ENCODE peak calls at places on chromosomes 4 and X, in four cellular contexts. One of them, this sample, is unnamed.

GRCh38 chr4:168648929-168649328 is 152.1 kb downstream of the PALLD start:
- DNase-seq in NCI-H1092: no peak
- DNase-seq in anterior cingulate cortex: no peak
- DNase-seq in heart left ventricle: no peak
- DNase-seq in this sample: peak

GRCh38 chrX:119497185-119497584 is 28.9 kb downstream of the SLC25A5 start:
- DNase-seq in NCI-H1092: no peak
- DNase-seq in anterior cingulate cortex: no peak
- DNase-seq in heart left ventricle: no peak
- DNase-seq in this sample: no peak

GRCh38 chr4:2060578-2061207 is 1.6 kb downstream of the NAT8L start:
- DNase-seq in NCI-H1092: no peak
- DNase-seq in anterior cingulate cortex: no peak
- DNase-seq in heart left ventricle: peak
- DNase-seq in this sample: no peak

GRCh38 chr4:181909368-181909767 is 333.8 kb upstream of the TENM3 start:
- DNase-seq in NCI-H1092: no peak
- DNase-seq in anterior cingulate cortex: no peak
- DNase-seq in heart left ventricle: no peak
- DNase-seq in this sample: no peak

GRCh38 chr4:3201718-3202702 is 46.9 kb upstream of the MSANTD1 start:
- DNase-seq in NCI-H1092: no peak
- DNase-seq in anterior cingulate cortex: no peak
- DNase-seq in heart left ventricle: no peak
- DNase-seq in this sample: peak

GRCh38 chr4:107939307-107939706 is 8.0 kb downstream of the CYP2U1 start:
- DNase-seq in NCI-H1092: no peak
- DNase-seq in anterior cingulate cortex: no peak
- DNase-seq in heart left ventricle: no peak
- DNase-seq in this sample: no peak

GRCh38 chr4:12861422-12861821 is 622.7 kb downstream of the RAB28 start:
- DNase-seq in NCI-H1092: no peak
- DNase-seq in anterior cingulate cortex: no peak
- DNase-seq in heart left ventricle: no peak
- DNase-seq in this sample: no peak

GRCh38 chr4:75658881-75659280 is 14.3 kb downstream of the G3BP2 start:
- DNase-seq in NCI-H1092: no peak
- DNase-seq in anterior cingulate cortex: no peak
- DNase-seq in heart left ventricle: no peak
- DNase-seq in this sample: no peak

GRCh38 chrX:24357101-24357500 is 3.3 kb upstream of the SUPT20HL1 start:
- DNase-seq in NCI-H1092: no peak
- DNase-seq in anterior cingulate cortex: no peak
- DNase-seq in heart left ventricle: no peak
- DNase-seq in this sample: no peak

GRCh38 chr4:150244600-150244999 is 166.4 kb downstream of the DCLK2 start:
- DNase-seq in NCI-H1092: peak
- DNase-seq in anterior cingulate cortex: no peak
- DNase-seq in heart left ventricle: no peak
- DNase-seq in this sample: peak

GRCh38 chrX:114619874-114620273 is 36.0 kb downstream of the HTR2C start:
- DNase-seq in NCI-H1092: no peak
- DNase-seq in anterior cingulate cortex: no peak
- DNase-seq in heart left ventricle: no peak
- DNase-seq in this sample: no peak

GRCh38 chr4:127586922-127587571 is 45.7 kb upstream of the INTU start:
- DNase-seq in NCI-H1092: peak
- DNase-seq in anterior cingulate cortex: no peak
- DNase-seq in heart left ventricle: no peak
- DNase-seq in this sample: peak

GRCh38 chrX:6803607-6804006 is 268.7 kb upstream of the VCX3A start:
- DNase-seq in NCI-H1092: no peak
- DNase-seq in anterior cingulate cortex: no peak
- DNase-seq in heart left ventricle: no peak
- DNase-seq in this sample: no peak

GRCh38 chr4:171676555-171677215 is 136.5 kb upstream of the GALNTL6 start:
- DNase-seq in NCI-H1092: no peak
- DNase-seq in anterior cingulate cortex: no peak
- DNase-seq in heart left ventricle: no peak
- DNase-seq in this sample: no peak

GRCh38 chrX:14676431-14676830 is 147.1 kb downstream of the GLRA2 start:
- DNase-seq in NCI-H1092: no peak
- DNase-seq in anterior cingulate cortex: no peak
- DNase-seq in heart left ventricle: no peak
- DNase-seq in this sample: no peak

GRCh38 chrX:48648299-48648698 is 35.3 kb upstream of the WAS start:
- DNase-seq in NCI-H1092: peak
- DNase-seq in anterior cingulate cortex: peak
- DNase-seq in heart left ventricle: no peak
- DNase-seq in this sample: no peak

GRCh38 chr4:14835708-14836107 is 166.6 kb upstream of the CPEB2 start:
- DNase-seq in NCI-H1092: no peak
- DNase-seq in anterior cingulate cortex: no peak
- DNase-seq in heart left ventricle: no peak
- DNase-seq in this sample: no peak

GRCh38 chr4:21901831-21902230 is 46.7 kb downstream of the KCNIP4 start:
- DNase-seq in NCI-H1092: no peak
- DNase-seq in anterior cingulate cortex: no peak
- DNase-seq in heart left ventricle: no peak
- DNase-seq in this sample: peak

GRCh38 chr4:8381814-8382581 is 58.5 kb downstream of the ACOX3 start:
- DNase-seq in NCI-H1092: no peak
- DNase-seq in anterior cingulate cortex: no peak
- DNase-seq in heart left ventricle: no peak
- DNase-seq in this sample: no peak

GRCh38 chr4:176404591-176404990 is 84.8 kb downstream of the SPCS3 start:
- DNase-seq in NCI-H1092: no peak
- DNase-seq in anterior cingulate cortex: no peak
- DNase-seq in heart left ventricle: no peak
- DNase-seq in this sample: peak

GRCh38 chr4:4810778-4811177 is 48.7 kb upstream of the MSX1 start:
- DNase-seq in NCI-H1092: no peak
- DNase-seq in anterior cingulate cortex: no peak
- DNase-seq in heart left ventricle: no peak
- DNase-seq in this sample: no peak

GRCh38 chr4:119643306-119644042 is 14.9 kb upstream of the PDE5A start:
- DNase-seq in NCI-H1092: no peak
- DNase-seq in anterior cingulate cortex: no peak
- DNase-seq in heart left ventricle: no peak
- DNase-seq in this sample: no peak

GRCh38 chrX:31353095-31353494 is 281.3 kb upstream of the FTHL17 start:
- DNase-seq in NCI-H1092: no peak
- DNase-seq in anterior cingulate cortex: no peak
- DNase-seq in heart left ventricle: no peak
- DNase-seq in this sample: peak

GRCh38 chr4:152437561-152437960 is 98.3 kb downstream of the FBXW7 start:
- DNase-seq in NCI-H1092: no peak
- DNase-seq in anterior cingulate cortex: no peak
- DNase-seq in heart left ventricle: no peak
- DNase-seq in this sample: no peak

GRCh38 chr4:17934286-17934685 is 87.3 kb downstream of the LCORL start:
- DNase-seq in NCI-H1092: no peak
- DNase-seq in anterior cingulate cortex: no peak
- DNase-seq in heart left ventricle: no peak
- DNase-seq in this sample: no peak

GRCh38 chr4:10107111-10108091 is 9.2 kb downstream of the WDR1 start:
- DNase-seq in NCI-H1092: no peak
- DNase-seq in anterior cingulate cortex: no peak
- DNase-seq in heart left ventricle: no peak
- DNase-seq in this sample: no peak

GRCh38 chr4:125084608-125085007 is 230.1 kb upstream of the FAT4 start:
- DNase-seq in NCI-H1092: no peak
- DNase-seq in anterior cingulate cortex: no peak
- DNase-seq in heart left ventricle: no peak
- DNase-seq in this sample: no peak

GRCh38 chrX:153971124-153971631 is 440 bp downstream of the HCFC1 start:
- DNase-seq in NCI-H1092: peak
- DNase-seq in anterior cingulate cortex: peak
- DNase-seq in heart left ventricle: peak
- DNase-seq in this sample: peak

GRCh38 chr4:102869569-102870227 is 906 bp downstream of the CISD2 start:
- DNase-seq in NCI-H1092: no peak
- DNase-seq in anterior cingulate cortex: no peak
- DNase-seq in heart left ventricle: no peak
- DNase-seq in this sample: peak

GRCh38 chrX:149453911-149454820 is 50.9 kb downstream of the IDS start:
- DNase-seq in NCI-H1092: no peak
- DNase-seq in anterior cingulate cortex: peak
- DNase-seq in heart left ventricle: no peak
- DNase-seq in this sample: no peak

GRCh38 chr4:26854701-26855100 is 5.9 kb upstream of the STIM2 start:
- DNase-seq in NCI-H1092: no peak
- DNase-seq in anterior cingulate cortex: no peak
- DNase-seq in heart left ventricle: no peak
- DNase-seq in this sample: no peak

GRCh38 chrX:45424341-45424740 is 223.7 kb upstream of the DIPK2B start:
- DNase-seq in NCI-H1092: no peak
- DNase-seq in anterior cingulate cortex: no peak
- DNase-seq in heart left ventricle: no peak
- DNase-seq in this sample: no peak

GRCh38 chrX:40908857-40909475 is 173.6 kb upstream of the MED14 start:
- DNase-seq in NCI-H1092: no peak
- DNase-seq in anterior cingulate cortex: no peak
- DNase-seq in heart left ventricle: no peak
- DNase-seq in this sample: peak

GRCh38 chrX:128518508-128518907 is 466.3 kb upstream of the ACTRT1 start:
- DNase-seq in NCI-H1092: peak
- DNase-seq in anterior cingulate cortex: no peak
- DNase-seq in heart left ventricle: no peak
- DNase-seq in this sample: peak

GRCh38 chrX:2498781-2499302 is 1.9 kb downstream of the DHRSX start:
- DNase-seq in NCI-H1092: no peak
- DNase-seq in anterior cingulate cortex: no peak
- DNase-seq in heart left ventricle: no peak
- DNase-seq in this sample: peak

GRCh38 chr4:1706358-1706757 is 5.8 kb downstream of the SLBP start:
- DNase-seq in NCI-H1092: no peak
- DNase-seq in anterior cingulate cortex: no peak
- DNase-seq in heart left ventricle: no peak
- DNase-seq in this sample: no peak

GRCh38 chrX:54063361-54063760 is 19.1 kb upstream of the PHF8 start:
- DNase-seq in NCI-H1092: no peak
- DNase-seq in anterior cingulate cortex: no peak
- DNase-seq in heart left ventricle: no peak
- DNase-seq in this sample: peak

GRCh38 chrX:15206306-15206705 is 63.6 kb downstream of the ASB9 start:
- DNase-seq in NCI-H1092: peak
- DNase-seq in anterior cingulate cortex: no peak
- DNase-seq in heart left ventricle: no peak
- DNase-seq in this sample: no peak

This sample was measured in RCC 7860.